ENCODE peak calls at places on chromosomes 11 and 22, in four cellular contexts. X is H4; L is CD8-positive, alpha-beta T cell; F is mucosa of gallbladder. T is an unnamed sample.

GRCh38 chr11:118633979-118634378 is 26.6 kb downstream of the PHLDB1 start:
- DNase-seq in F (no peak), L (no peak), X (no peak), T (no peak)

GRCh38 chr11:128463386-128463829 is 124.0 kb downstream of the ETS1 start:
- DNase-seq in L (no peak), F (no peak), X (no peak), T (no peak)

GRCh38 chr11:2541881-2542361 is 97.1 kb downstream of the KCNQ1 start:
- DNase-seq in F (no peak), L (no peak), X (no peak), T (no peak)

GRCh38 chr11:86508604-86509471 is 134.2 kb downstream of the CCDC81 start:
- DNase-seq in L (no peak), F (peak), X (no peak), T (no peak)

GRCh38 chr11:112339566-112339965 is 78.9 kb upstream of the PLET1 start:
- DNase-seq in L (no peak), X (no peak), F (no peak), T (no peak)

GRCh38 chr22:17218341-17218740 is 894 bp downstream of the ADA2 start:
- DNase-seq in F (no peak), X (no peak), L (no peak), T (no peak)

GRCh38 chr22:39148727-39149535 is 3.5 kb downstream of the CBX7 start:
- DNase-seq in L (no peak), F (no peak), X (no peak), T (no peak)

GRCh38 chr22:19303785-19304184 is 12.3 kb upstream of the CLTCL1 start:
- DNase-seq in X (no peak), F (no peak), L (no peak), T (no peak)

GRCh38 chr22:23520875-23521441 is 59.1 kb downstream of the IGLL1 start:
- DNase-seq in X (no peak), F (no peak), L (no peak), T (no peak)

GRCh38 chr11:11215944-11216343 is 137.1 kb downstream of the CSNK2A3 start:
- DNase-seq in F (no peak), X (no peak), L (no peak), T (no peak)

GRCh38 chr11:65116370-65117205 is 913 bp downstream of the ZNHIT2 start:
- DNase-seq in F (no peak), L (peak), X (no peak), T (no peak)

GRCh38 chr22:44665115-44665514 is 36.9 kb upstream of the PRR5 start:
- DNase-seq in X (no peak), L (no peak), F (no peak), T (no peak)

GRCh38 chr11:93694586-93694985 is 33.1 kb downstream of the CEP295 start:
- DNase-seq in L (no peak), F (no peak), X (no peak), T (no peak)

GRCh38 chr11:77779935-77780334 is 40.6 kb downstream of the RSF1 start:
- DNase-seq in L (no peak), X (no peak), F (no peak), T (no peak)

GRCh38 chr11:118740892-118741291 is 50.1 kb downstream of the DDX6 start:
- DNase-seq in X (no peak), F (no peak), L (no peak), T (no peak)

GRCh38 chr11:130911306-130911705 is 5.0 kb downstream of the SNX19 start:
- DNase-seq in F (no peak), L (no peak), X (no peak), T (no peak)

GRCh38 chr11:75644370-75644769 is 24.5 kb downstream of the MAP6 start:
- DNase-seq in X (no peak), L (no peak), F (no peak), T (no peak)

GRCh38 chr22:29578462-29578861 is 2.5 kb downstream of the NIPSNAP1 start:
- DNase-seq in X (no peak), L (no peak), F (no peak), T (no peak)

GRCh38 chr11:68165601-68166000 is 44.4 kb upstream of the CHKA start:
- DNase-seq in F (no peak), L (no peak), X (no peak), T (no peak)

GRCh38 chr11:26276798-26277424 is 55.0 kb upstream of the ANO3 start:
- DNase-seq in F (peak), X (peak), L (no peak), T (peak)

GRCh38 chr11:47950396-47950795 is 30.0 kb upstream of the PTPRJ start:
- DNase-seq in F (no peak), X (no peak), L (peak), T (no peak)